ENCODE peak calls at places on chromosomes 12 and 14, in eight cellular contexts. U is endothelial cell of umbilical vein, J is HepG2, I is HCT116, M is H1, G is K562, O is GM23338, Y is GM12878. T is an unnamed sample.

GRCh38 chr14:103549361-103550311 is 12.8 kb downstream of the BAG5 start:
- DNase-seq in U (no peak), J (peak; percentile 89), I (no peak), M (no peak), G (no peak), O (no peak), Y (no peak), T (no peak)

GRCh38 chr12:31496257-31496656 is 94.7 kb downstream of the DENND5B start:
- DNase-seq in U (no peak), J (no peak), I (no peak), M (no peak), G (no peak), O (no peak), Y (no peak), T (no peak)

GRCh38 chr12:132566551-132567131 is 43.7 kb downstream of the LRCOL1 start:
- DNase-seq in U (no peak), J (no peak), I (no peak), M (no peak), G (no peak), O (no peak), Y (no peak), T (no peak)

GRCh38 chr12:132427999-132428871 is 61.7 kb upstream of the FBRSL1 start:
- DNase-seq in U (no peak), J (peak; percentile 19), I (no peak), M (no peak), G (no peak), O (no peak), Y (no peak), T (no peak)

GRCh38 chr14:93046696-93047050 is 69.1 kb downstream of the ITPK1 start:
- DNase-seq in U (no peak), J (no peak), I (no peak), M (no peak), G (no peak), O (peak; percentile 31), Y (no peak), T (no peak)

GRCh38 chr14:54487771-54488170 is 1.0 kb downstream of the GMFB start:
- DNase-seq in U (peak; percentile 59), J (no peak), I (no peak), M (no peak), G (no peak), O (peak; percentile 44), Y (no peak), T (no peak)

GRCh38 chr14:100638211-100638855 is 51.1 kb upstream of the BEGAIN start:
- DNase-seq in U (no peak), J (no peak), I (no peak), M (no peak), G (no peak), O (no peak), Y (no peak), T (no peak)

GRCh38 chr14:104388631-104389325 is 190.8 kb upstream of the C14orf180 start:
- DNase-seq in U (no peak), J (no peak), I (no peak), M (no peak), G (no peak), O (no peak), Y (no peak), T (no peak)

GRCh38 chr12:52079576-52080402 is at the start of gene SMIM41:
- DNase-seq in U (no peak), J (no peak), I (no peak), M (peak; percentile 67), G (no peak), O (peak; percentile 75), Y (no peak), T (no peak)

GRCh38 chr12:52076811-52077210 is 2.7 kb upstream of the SMIM41 start:
- DNase-seq in U (no peak), J (no peak), I (no peak), M (no peak), G (no peak), O (no peak), Y (no peak), T (no peak)

GRCh38 chr12:52075409-52075724 is 4.1 kb upstream of the SMIM41 start:
- DNase-seq in U (no peak), J (no peak), I (no peak), M (no peak), G (no peak), O (no peak), Y (no peak), T (no peak)

GRCh38 chr12:52080403-52081201 is 1.1 kb downstream of the SMIM41 start:
- DNase-seq in U (no peak), J (no peak), I (no peak), M (no peak), G (no peak), O (no peak), Y (no peak), T (no peak)

DNA sequence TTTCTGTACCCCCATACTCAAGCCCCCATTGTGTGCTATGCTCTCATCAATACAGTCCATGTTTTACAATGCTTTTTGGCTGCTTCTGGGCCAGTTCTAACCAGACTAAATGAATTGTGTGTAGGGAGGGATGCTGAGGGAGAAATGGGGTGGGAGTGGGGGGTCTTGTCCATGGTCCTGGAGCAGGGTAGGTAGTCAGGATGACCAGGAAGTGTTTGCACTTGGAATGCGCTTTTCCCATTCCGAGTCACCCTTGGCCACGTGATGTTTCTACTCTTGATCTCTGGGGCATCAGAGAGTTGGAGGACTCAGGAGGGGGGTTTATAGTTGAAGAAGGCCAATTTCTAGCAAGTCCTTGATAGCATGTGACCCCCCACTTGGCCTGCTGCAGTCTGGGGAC is 1.2 kb upstream of the SMIM41 start:
- DNase-seq in U (no peak), J (no peak), I (no peak), M (no peak), G (no peak), O (peak; percentile 22), Y (no peak), T (no peak)
- H3K36me3 ChIP-seq in U (peaks cover 28% of the 10 kb centered on the region), J (peaks cover 51% of the 10 kb centered on the region), I (peaks cover 35% of the 10 kb centered on the region), M (peaks cover 33% of the 10 kb centered on the region), G (peaks cover 51% of the 10 kb centered on the region), O (peaks cover 6% of the 10 kb centered on the region), Y (peaks cover 16% of the 10 kb centered on the region), T (peaks cover 36% of the 10 kb centered on the region)

GRCh38 chr12:65277994-65278575 is 398 bp upstream of the MSRB3 start:
- DNase-seq in U (no peak), J (no peak), I (no peak), M (no peak), G (no peak), O (peak; percentile 38), Y (no peak), T (no peak)

GRCh38 chr12:65280306-65280705 is 1.8 kb downstream of the MSRB3 start:
- DNase-seq in U (peak; percentile 50), J (no peak), I (no peak), M (no peak), G (no peak), O (no peak), Y (no peak), T (no peak)

GRCh38 chr12:65276923-65277322 is 1.6 kb upstream of the MSRB3 start:
- DNase-seq in U (no peak), J (no peak), I (no peak), M (no peak), G (no peak), O (no peak), Y (no peak), T (no peak)

GRCh38 chr12:65279387-65280112 is 1.1 kb downstream of the MSRB3 start:
- DNase-seq in U (peak; percentile 70), J (no peak), I (no peak), M (no peak), G (no peak), O (no peak), Y (no peak), T (no peak)

DNA sequence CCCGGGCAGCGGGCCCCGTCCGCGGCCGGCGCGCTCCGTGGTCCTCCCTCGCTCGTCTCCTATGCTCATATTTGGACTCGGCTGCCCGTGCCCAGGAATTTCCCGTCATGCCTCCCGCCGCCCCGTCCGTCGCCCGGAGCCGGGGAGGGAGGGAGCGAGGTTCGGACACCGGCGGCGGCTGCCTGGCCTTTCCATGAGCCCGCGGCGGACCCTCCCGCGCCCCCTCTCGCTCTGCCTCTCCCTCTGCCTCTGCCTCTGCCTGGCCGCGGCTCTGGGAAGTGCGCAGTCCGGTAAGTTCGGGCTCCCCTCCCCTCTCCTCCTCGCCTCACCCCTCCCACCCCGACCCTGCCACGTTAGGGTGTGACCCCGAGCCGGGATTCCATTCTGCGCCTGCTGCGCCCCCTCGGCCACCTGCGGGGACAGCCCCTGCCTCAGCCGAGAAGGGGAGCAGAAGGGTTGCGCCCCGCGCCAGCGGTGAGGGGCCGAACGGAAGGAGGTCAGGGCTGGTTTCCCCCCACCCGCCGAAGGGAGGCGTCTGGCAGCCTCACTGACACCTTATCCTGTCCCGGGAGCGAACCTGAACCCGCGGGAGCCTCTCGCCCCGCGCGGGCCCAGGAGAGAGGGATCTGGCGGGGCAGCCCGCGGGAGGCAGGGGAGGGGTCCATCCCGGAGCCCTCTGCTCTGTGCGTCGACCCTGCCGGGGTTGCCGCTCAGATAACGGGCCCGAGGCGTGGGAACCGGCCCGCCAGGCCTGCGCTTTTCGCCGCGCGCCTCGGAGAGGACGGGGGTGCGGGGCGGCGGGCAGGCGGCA is at the start of gene MSRB3:
- DNase-seq in U (peak; percentile 66), J (peak; percentile 44), I (peak; percentile 19), M (peak; percentile 85), G (peak; percentile 14), O (peak; percentile 88), Y (no peak), T (no peak)
- TF ChIP-seq POLR2AphosphoS5 in U (peak; percentile 50), J (no peak), I (no peak), M (no peak), G (no peak), O (peak; percentile 29), Y (no peak), T (no peak)

DNA sequence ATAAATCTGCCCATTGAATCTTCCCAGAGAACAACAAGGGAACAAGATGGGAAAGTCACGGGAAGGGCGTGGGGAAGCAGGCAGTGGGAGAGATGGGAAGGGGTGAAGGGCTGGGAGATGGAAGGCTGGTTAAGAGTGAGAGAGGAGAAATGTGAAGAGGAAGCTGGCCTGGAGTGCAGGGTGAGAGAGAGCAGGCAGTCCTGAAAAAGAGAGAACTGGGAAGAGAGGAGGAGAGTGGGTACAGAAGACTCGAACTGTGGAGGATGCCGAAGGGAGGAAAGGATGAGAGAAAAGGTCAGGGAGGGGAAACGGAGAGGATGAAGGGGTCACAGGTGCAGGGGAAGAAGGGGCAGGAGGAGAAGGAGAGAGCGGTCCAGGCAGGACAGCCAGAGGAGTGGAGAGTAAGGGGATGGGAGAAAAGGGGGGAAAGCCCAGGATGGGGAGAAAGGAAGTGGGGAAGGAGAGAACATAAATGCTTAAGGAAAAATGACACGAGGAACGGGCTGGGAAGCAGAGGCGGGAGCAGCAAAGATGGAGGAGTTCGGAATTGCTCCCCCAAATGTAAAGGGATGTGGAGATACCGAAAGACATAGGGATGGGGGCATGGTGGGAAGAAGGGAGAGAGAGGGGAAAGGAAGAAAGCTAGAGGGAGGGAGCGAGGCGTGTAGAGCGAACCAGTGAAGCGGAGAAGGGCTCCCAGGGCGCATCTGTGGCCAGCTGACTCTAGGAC is 1.2 kb downstream of the PIANP start:
- DNase-seq in U (no peak), J (no peak), I (no peak), M (no peak), G (no peak), O (no peak), Y (no peak), T (no peak)
- TF ChIP-seq EZH2 in U (peak; percentile 81), J (no peak), I (no peak), M (no peak), G (peak; percentile 33), O (no peak), Y (no peak), T (no peak)

DNA sequence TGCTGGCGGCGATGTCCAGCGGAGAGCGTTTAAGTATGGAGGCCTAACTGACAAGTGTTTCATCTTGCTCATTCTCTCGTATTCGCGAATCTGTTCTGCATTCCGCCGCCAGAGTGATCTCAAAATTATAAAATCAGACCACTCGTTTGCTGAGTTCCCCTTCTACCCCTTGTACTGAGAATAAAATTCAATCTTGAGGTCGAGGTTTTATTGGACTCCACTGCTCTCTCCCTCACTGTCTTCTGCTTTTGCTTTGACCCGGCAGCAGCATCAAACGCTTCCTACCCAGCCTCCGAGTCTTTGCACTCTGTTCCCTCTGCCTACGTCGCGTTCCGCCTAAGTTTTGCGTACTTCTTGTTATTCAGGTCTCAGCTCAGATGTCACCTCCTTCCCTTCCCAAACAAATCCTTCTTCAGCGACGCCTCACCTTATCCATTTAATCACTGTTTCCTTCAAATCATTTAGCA is 462 bp downstream of the KNTC1 start:
- DNase-seq in U (peak; percentile 63), J (no peak), I (no peak), M (no peak), G (peak; percentile 25), O (peak; percentile 51), Y (no peak), T (no peak)
- H3K36me3 ChIP-seq in U (no peaks in the 10 kb centered on the region), J (peaks cover 15% of the 10 kb centered on the region), I (peaks cover 3% of the 10 kb centered on the region), M (peaks cover 37% of the 10 kb centered on the region), G (peaks cover 68% of the 10 kb centered on the region), O (peaks cover 30% of the 10 kb centered on the region), Y (peaks cover 4% of the 10 kb centered on the region), T (peaks cover 71% of the 10 kb centered on the region)

T was measured in SK-N-MC.